ENCODE peak calls at places on chromosomes 7 and 10, in ten cellular contexts. S, U, A, O, Z, X, Y, G, L and W are unnamed samples. For H3K4me1 and H3K36me3, the result is how much of the 10 kb centered on the place peaks cover.

GRCh38 chr7:43260980-43261878 is 148.8 kb downstream of the HECW1 start:
- DNase-seq in S (peak), U (peak), A (peak), O (peak), Z (peak), X (peak), Y (peak), G (peak), L (peak), W (peak)

GRCh38 chr7:139773372-139773771 is 4.4 kb downstream of the HIPK2 start:
- DNase-seq in S (no peak), U (no peak), A (no peak), O (no peak), Z (peak), X (no peak), Y (no peak), G (no peak), L (no peak), W (no peak)

GRCh38 chr10:120480065-120480600 is 23.1 kb downstream of the PLPP4 start:
- DNase-seq in S (no peak), U (no peak), A (no peak), O (no peak), Z (no peak), X (no peak), Y (no peak), G (no peak), L (no peak), W (no peak)

GRCh38 chr7:34034728-34035127 is 129.4 kb downstream of the BMPER start:
- DNase-seq in S (no peak), U (no peak), A (no peak), O (peak), Z (no peak), X (no peak), Y (no peak), G (no peak), L (no peak), W (no peak)

GRCh38 chr10:3090914-3091313 is 23.6 kb downstream of the PFKP start:
- DNase-seq in S (no peak), U (peak), A (peak), O (peak), Z (no peak), X (peak), Y (no peak), G (peak), L (peak), W (no peak)

GRCh38 chr7:152504367-152504766 is 68.6 kb upstream of the KMT2C start:
- DNase-seq in S (no peak), U (no peak), A (no peak), O (no peak), Z (no peak), X (no peak), Y (no peak), G (no peak), L (no peak), W (no peak)

GRCh38 chr7:20141666-20142065 is 75.5 kb downstream of the MACC1 start:
- DNase-seq in S (no peak), U (no peak), A (no peak), O (no peak), Z (peak), X (peak), Y (no peak), G (no peak), L (no peak), W (no peak)

GRCh38 chr10:15084502-15084922 is 4.1 kb downstream of the ACBD7 start:
- DNase-seq in S (peak), U (peak), A (peak), O (peak), Z (peak), X (peak), Y (no peak), G (peak), L (peak), W (peak)

GRCh38 chr7:98531717-98532116 is 85.4 kb upstream of the NPTX2 start:
- DNase-seq in S (no peak), U (no peak), A (no peak), O (no peak), Z (no peak), X (no peak), Y (no peak), G (no peak), L (no peak), W (no peak)

GRCh38 chr7:157000047-157000726 is 10.3 kb downstream of the MNX1 start:
- DNase-seq in S (no peak), U (peak), A (no peak), O (no peak), Z (no peak), X (no peak), Y (no peak), G (no peak), L (no peak), W (no peak)

GRCh38 chr10:62885656-62886461 is 69.7 kb upstream of the EGR2 start:
- DNase-seq in S (no peak), U (no peak), A (no peak), O (peak), Z (peak), X (peak), Y (no peak), G (peak), L (peak), W (no peak)

GRCh38 chr10:73886625-73887024 is 12.3 kb upstream of the CAMK2G start:
- DNase-seq in S (no peak), U (no peak), A (no peak), O (peak), Z (peak), X (peak), Y (no peak), G (no peak), L (no peak), W (no peak)

GRCh38 chr7:139488810-139489209 is 5.3 kb upstream of the KLRG2 start:
- DNase-seq in S (no peak), U (no peak), A (no peak), O (no peak), Z (peak), X (no peak), Y (no peak), G (no peak), L (no peak), W (no peak)

GRCh38 chr7:154504938-154505337 is 452.7 kb downstream of the DPP6 start:
- DNase-seq in S (no peak), U (no peak), A (no peak), O (no peak), Z (no peak), X (no peak), Y (no peak), G (peak), L (no peak), W (no peak)

GRCh38 chr7:69756235-69756634 is 158.0 kb downstream of the AUTS2 start:
- DNase-seq in S (no peak), U (no peak), A (no peak), O (no peak), Z (no peak), X (no peak), Y (no peak), G (no peak), L (no peak), W (no peak)

GRCh38 chr10:70575874-70576802 is 26.4 kb downstream of the PRF1 start:
- DNase-seq in S (no peak), U (peak), A (peak), O (peak), Z (peak), X (peak), Y (no peak), G (peak), L (peak), W (no peak)

GRCh38 chr7:112086496-112087254 is 119.5 kb downstream of the DOCK4 start:
- DNase-seq in S (no peak), U (no peak), A (no peak), O (no peak), Z (no peak), X (no peak), Y (no peak), G (no peak), L (peak), W (no peak)

GRCh38 chr10:114970515-114970914 is 32.5 kb downstream of the TRUB1 start:
- DNase-seq in S (no peak), U (no peak), A (no peak), O (no peak), Z (peak), X (no peak), Y (no peak), G (peak), L (no peak), W (peak)

GRCh38 chr10:118595064-118595420 is 406 bp downstream of the PRLHR start:
- DNase-seq in S (no peak), U (no peak), A (no peak), O (no peak), Z (no peak), X (no peak), Y (no peak), G (no peak), L (no peak), W (no peak)

GRCh38 chr7:2723138-2723850 is 35.3 kb downstream of the AMZ1 start:
- DNase-seq in S (no peak), U (no peak), A (no peak), O (no peak), Z (no peak), X (no peak), Y (no peak), G (no peak), L (no peak), W (no peak)

GRCh38 chr10:124078714-124079113 is 14.7 kb downstream of the CHST15 start:
- DNase-seq in S (no peak), U (no peak), A (no peak), O (no peak), Z (no peak), X (no peak), Y (no peak), G (no peak), L (no peak), W (no peak)
- H3K4me1 ChIP-seq in S (under half), U (under half), A (under half), O (under half), Z (under half), X (under half), Y (under half), G (under half), L (half or more), W (under half)

GRCh38 chr7:73573276-73573675 is 5.1 kb downstream of the TBL2 start:
- DNase-seq in S (no peak), U (no peak), A (no peak), O (no peak), Z (no peak), X (no peak), Y (no peak), G (no peak), L (no peak), W (no peak)
- H3K36me3 ChIP-seq in S (under half), U (under half), A (under half), O (under half), Z (half or more), X (under half), Y (under half), G (under half), L (half or more), W (under half)

DNA sequence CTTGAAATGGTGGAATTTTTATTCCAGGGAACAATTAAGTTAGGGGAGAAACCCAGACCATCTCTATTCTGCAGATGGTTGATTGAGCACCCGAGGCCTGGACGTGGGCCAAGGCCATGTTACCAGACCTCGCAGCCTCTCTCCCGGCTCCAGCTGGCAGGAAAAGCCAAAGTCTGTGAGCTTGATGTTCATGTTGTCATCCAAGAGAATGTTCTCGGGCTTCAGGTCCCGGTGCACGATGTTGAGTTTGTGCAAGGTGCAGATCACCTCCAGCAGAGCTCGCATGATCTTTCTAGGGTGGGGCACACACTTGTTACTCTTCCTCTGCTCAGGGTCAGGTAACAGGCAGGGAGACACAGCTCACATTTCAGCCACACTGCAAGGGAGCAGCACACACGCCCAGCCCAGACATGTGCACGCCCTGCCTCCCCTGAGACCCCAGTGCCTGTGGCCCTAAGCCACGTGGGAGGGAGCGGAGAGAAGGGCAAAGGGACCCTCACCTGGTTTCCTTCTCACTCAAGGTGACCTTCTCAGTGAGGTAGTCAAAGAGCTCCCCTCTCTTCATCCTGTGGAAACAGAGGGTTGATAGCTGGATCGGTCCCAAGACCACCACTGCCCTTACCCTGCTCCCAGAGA is 9.5 kb downstream of the PHKG1 start:
- DNase-seq in S (peak), U (no peak), A (peak), O (no peak), Z (no peak), X (peak), Y (no peak), G (no peak), L (no peak), W (no peak)
- H3K4me1 ChIP-seq in S (under half), U (under half), A (under half), O (under half), Z (under half), X (under half), Y (under half), G (under half), L (under half), W (under half)

GRCh38 chr10:113610636-113611601 is 52.9 kb downstream of the NRAP start:
- DNase-seq in S (no peak), U (no peak), A (peak), O (no peak), Z (no peak), X (no peak), Y (no peak), G (peak), L (no peak), W (no peak)
- H3K36me3 ChIP-seq in S (under half), U (under half), A (under half), O (under half), Z (under half), X (under half), Y (under half), G (under half), L (under half), W (under half)